ENCODE peak calls at places on chromosomes 11 and 22, in six cellular contexts. One of them, this sample, is unnamed.

GRCh38 chr11:76030286-76030685 is 176.0 kb downstream of the WNT11 start:
- DNase-seq in HCT116: no peak
- DNase-seq in stomach: no peak
- DNase-seq in endothelial cell of umbilical vein: peak; percentile 96
- DNase-seq in GM12878: no peak
- DNase-seq in transverse colon: no peak
- DNase-seq in this sample: no peak

GRCh38 chr11:86184728-86185127 is 59.8 kb upstream of the EED start:
- DNase-seq in HCT116: no peak
- DNase-seq in stomach: no peak
- DNase-seq in endothelial cell of umbilical vein: no peak
- DNase-seq in GM12878: no peak
- DNase-seq in transverse colon: no peak
- DNase-seq in this sample: no peak

GRCh38 chr11:69212121-69213110 is 56.7 kb downstream of the SMIM38 start:
- DNase-seq in HCT116: no peak
- DNase-seq in stomach: peak; percentile 17
- DNase-seq in endothelial cell of umbilical vein: no peak
- DNase-seq in GM12878: no peak
- DNase-seq in transverse colon: no peak
- DNase-seq in this sample: no peak

GRCh38 chr11:132367293-132367692 is 996.9 kb downstream of the NTM start:
- DNase-seq in HCT116: no peak
- DNase-seq in stomach: no peak
- DNase-seq in endothelial cell of umbilical vein: no peak
- DNase-seq in GM12878: no peak
- DNase-seq in transverse colon: no peak
- DNase-seq in this sample: no peak

GRCh38 chr11:123316003-123316402 is 114.1 kb upstream of the GRAMD1B start:
- DNase-seq in HCT116: no peak
- DNase-seq in stomach: no peak
- DNase-seq in endothelial cell of umbilical vein: no peak
- DNase-seq in GM12878: no peak
- DNase-seq in transverse colon: no peak
- DNase-seq in this sample: no peak

GRCh38 chr11:72890881-72891280 is 76.7 kb downstream of the ATG16L2 start:
- DNase-seq in HCT116: no peak
- DNase-seq in stomach: no peak
- DNase-seq in endothelial cell of umbilical vein: no peak
- DNase-seq in GM12878: no peak
- DNase-seq in transverse colon: no peak
- DNase-seq in this sample: no peak

GRCh38 chr11:129710423-129710822 is 105.2 kb upstream of the TMEM45B start:
- DNase-seq in HCT116: no peak
- DNase-seq in stomach: no peak
- DNase-seq in endothelial cell of umbilical vein: no peak
- DNase-seq in GM12878: no peak
- DNase-seq in transverse colon: no peak
- DNase-seq in this sample: peak; percentile 41

GRCh38 chr22:20437253-20438065 is at the start of gene SCARF2:
- DNase-seq in HCT116: no peak
- DNase-seq in stomach: no peak
- DNase-seq in endothelial cell of umbilical vein: peak; percentile 52
- DNase-seq in GM12878: no peak
- DNase-seq in transverse colon: peak; percentile 37
- DNase-seq in this sample: peak; percentile 75

GRCh38 chr11:117094776-117095175 is 3.5 kb downstream of the SIK3 start:
- DNase-seq in HCT116: no peak
- DNase-seq in stomach: no peak
- DNase-seq in endothelial cell of umbilical vein: no peak
- DNase-seq in GM12878: no peak
- DNase-seq in transverse colon: no peak
- DNase-seq in this sample: no peak

GRCh38 chr22:26194877-26195276 is 25.6 kb downstream of the SEZ6L start:
- DNase-seq in HCT116: no peak
- DNase-seq in stomach: no peak
- DNase-seq in endothelial cell of umbilical vein: no peak
- DNase-seq in GM12878: no peak
- DNase-seq in transverse colon: no peak
- DNase-seq in this sample: no peak

GRCh38 chr22:49292909-49293308 is 534.8 kb downstream of the BRD1 start:
- DNase-seq in HCT116: no peak
- DNase-seq in stomach: no peak
- DNase-seq in endothelial cell of umbilical vein: no peak
- DNase-seq in GM12878: no peak
- DNase-seq in transverse colon: no peak
- DNase-seq in this sample: no peak

GRCh38 chr11:105802390-105802789 is 192.5 kb downstream of the GRIA4 start:
- DNase-seq in HCT116: no peak
- DNase-seq in stomach: no peak
- DNase-seq in endothelial cell of umbilical vein: no peak
- DNase-seq in GM12878: no peak
- DNase-seq in transverse colon: no peak
- DNase-seq in this sample: no peak

DNA sequence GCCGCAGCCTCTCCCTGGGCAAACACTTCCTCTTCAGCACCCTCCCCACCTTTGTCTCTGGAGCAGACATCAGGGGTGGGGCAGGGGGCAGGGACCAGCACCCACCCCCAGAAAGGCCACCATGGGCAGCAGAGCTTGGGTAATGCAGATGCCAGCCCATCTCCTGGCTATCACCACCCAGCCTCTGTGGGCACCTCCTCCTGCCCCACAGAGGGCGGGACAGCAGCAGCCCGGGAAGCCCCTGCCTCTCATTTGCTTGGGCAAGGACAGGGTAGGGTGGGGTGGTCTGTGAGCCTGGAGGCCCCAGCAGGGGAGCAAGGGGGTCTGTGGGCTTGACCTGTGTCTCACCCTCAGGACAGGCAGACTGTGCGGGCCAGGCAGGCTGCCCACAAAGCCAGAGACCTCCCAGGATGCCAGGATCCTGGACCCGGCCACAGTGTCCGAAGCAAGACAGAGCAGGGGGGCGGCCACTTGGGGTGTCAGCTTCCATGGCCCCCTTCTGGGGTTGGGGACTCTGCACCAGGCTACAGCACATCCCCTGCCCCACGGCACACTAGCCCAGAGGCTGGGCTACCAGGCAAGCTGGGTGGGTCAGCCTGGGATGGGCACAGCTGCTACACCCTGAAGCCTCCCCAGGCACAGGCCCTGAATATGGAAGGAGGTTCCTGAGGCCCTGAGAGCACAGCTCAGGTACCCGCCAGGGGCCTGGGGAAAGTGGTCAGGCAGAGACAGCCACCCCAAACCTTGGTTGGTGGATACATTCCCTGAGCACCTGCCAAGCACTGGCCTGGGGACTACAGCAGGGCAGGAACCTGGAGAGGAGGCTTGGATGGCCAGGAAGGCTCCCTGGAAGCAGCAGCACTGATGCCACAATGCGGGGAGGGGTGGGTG is 4.5 kb downstream of the RNH1 start:
- DNase-seq in HCT116: no peak
- DNase-seq in stomach: no peak
- DNase-seq in endothelial cell of umbilical vein: no peak
- DNase-seq in GM12878: no peak
- DNase-seq in transverse colon: no peak
- DNase-seq in this sample: no peak
- H3K4me1 ChIP-seq in HCT116: peaks cover 6% of the 10 kb centered on the region
- H3K4me1 ChIP-seq in stomach: peaks cover 51% of the 10 kb centered on the region
- H3K4me1 ChIP-seq in endothelial cell of umbilical vein: peaks cover 24% of the 10 kb centered on the region
- H3K4me1 ChIP-seq in GM12878: peaks cover 23% of the 10 kb centered on the region
- H3K4me1 ChIP-seq in transverse colon: peaks cover 42% of the 10 kb centered on the region
- H3K4me1 ChIP-seq in this sample: peaks cover 41% of the 10 kb centered on the region

GRCh38 chr11:5366856-5367255 is 15.5 kb downstream of the OR51B6 start:
- DNase-seq in HCT116: no peak
- DNase-seq in stomach: no peak
- DNase-seq in endothelial cell of umbilical vein: no peak
- DNase-seq in GM12878: no peak
- DNase-seq in transverse colon: no peak
- DNase-seq in this sample: no peak

GRCh38 chr11:5369793-5370192 is 13.8 kb upstream of the OR51M1 start:
- DNase-seq in HCT116: no peak
- DNase-seq in stomach: no peak
- DNase-seq in endothelial cell of umbilical vein: peak; percentile 66
- DNase-seq in GM12878: no peak
- DNase-seq in transverse colon: no peak
- DNase-seq in this sample: no peak

GRCh38 chr11:5368502-5369043 is 15.0 kb upstream of the OR51M1 start:
- DNase-seq in HCT116: no peak
- DNase-seq in stomach: no peak
- DNase-seq in endothelial cell of umbilical vein: no peak
- DNase-seq in GM12878: no peak
- DNase-seq in transverse colon: no peak
- DNase-seq in this sample: no peak

GRCh38 chr11:5364214-5364613 is 12.9 kb downstream of the OR51B6 start:
- DNase-seq in HCT116: no peak
- DNase-seq in stomach: no peak
- DNase-seq in endothelial cell of umbilical vein: peak; percentile 43
- DNase-seq in GM12878: no peak
- DNase-seq in transverse colon: no peak
- DNase-seq in this sample: no peak

GRCh38 chr11:5367461-5368074 is 16.0 kb upstream of the OR51M1 start:
- DNase-seq in HCT116: no peak
- DNase-seq in stomach: no peak
- DNase-seq in endothelial cell of umbilical vein: peak; percentile 92
- DNase-seq in GM12878: no peak
- DNase-seq in transverse colon: no peak
- DNase-seq in this sample: no peak
- TF ChIP-seq POLR2AphosphoS5 in HCT116: no peak
- TF ChIP-seq POLR2AphosphoS5 in stomach: no peak
- TF ChIP-seq POLR2AphosphoS5 in endothelial cell of umbilical vein: peak; percentile 26
- TF ChIP-seq POLR2AphosphoS5 in GM12878: no peak
- TF ChIP-seq POLR2AphosphoS5 in transverse colon: no peak
- TF ChIP-seq POLR2AphosphoS5 in this sample: no peak

DNA sequence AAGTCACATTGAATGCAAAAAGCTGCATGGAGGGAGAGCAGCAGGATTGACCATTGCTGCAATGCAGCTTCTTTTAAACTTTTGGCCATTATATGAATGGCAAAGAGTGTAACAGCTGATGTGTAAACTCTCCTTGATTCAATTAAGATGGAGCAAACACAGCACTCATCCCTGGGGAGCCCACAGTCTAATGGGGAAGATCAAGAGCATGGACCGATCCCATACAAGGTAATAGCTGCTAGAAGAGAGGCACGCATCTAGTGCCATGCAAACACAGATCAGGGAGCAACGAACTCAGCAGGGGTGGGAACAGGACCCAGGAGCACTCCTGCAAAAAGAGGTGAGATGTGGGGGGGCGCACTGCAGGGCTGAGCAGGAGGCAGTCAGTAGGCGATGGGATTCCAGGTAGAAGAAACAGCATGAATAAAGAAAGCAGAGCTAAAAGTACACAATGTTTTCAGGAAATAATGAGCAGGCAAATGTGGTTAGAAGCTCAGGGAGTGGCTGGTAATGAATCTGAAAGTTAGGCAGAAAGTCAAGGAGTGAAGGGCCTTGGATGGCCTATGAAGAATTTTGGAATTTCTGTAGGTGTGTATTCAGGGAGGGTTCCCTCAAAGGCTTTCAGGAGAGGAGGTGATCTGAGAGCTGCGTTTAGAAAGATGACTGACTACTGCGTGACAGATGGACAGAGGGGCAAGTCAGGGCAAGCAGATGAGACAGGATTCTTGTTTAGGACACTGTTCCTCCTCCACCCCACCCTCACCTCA is 17.2 kb upstream of the BMAL1 start:
- DNase-seq in HCT116: no peak
- DNase-seq in stomach: no peak
- DNase-seq in endothelial cell of umbilical vein: no peak
- DNase-seq in GM12878: no peak
- DNase-seq in transverse colon: no peak
- DNase-seq in this sample: no peak
- H3K4me1 ChIP-seq in HCT116: peaks cover 21% of the 10 kb centered on the region
- H3K4me1 ChIP-seq in stomach: peaks cover 20% of the 10 kb centered on the region
- H3K4me1 ChIP-seq in endothelial cell of umbilical vein: peaks cover 35% of the 10 kb centered on the region
- H3K4me1 ChIP-seq in GM12878: no peaks in the 10 kb centered on the region
- H3K4me1 ChIP-seq in transverse colon: peaks cover 27% of the 10 kb centered on the region
- H3K4me1 ChIP-seq in this sample: no peaks in the 10 kb centered on the region

DNA sequence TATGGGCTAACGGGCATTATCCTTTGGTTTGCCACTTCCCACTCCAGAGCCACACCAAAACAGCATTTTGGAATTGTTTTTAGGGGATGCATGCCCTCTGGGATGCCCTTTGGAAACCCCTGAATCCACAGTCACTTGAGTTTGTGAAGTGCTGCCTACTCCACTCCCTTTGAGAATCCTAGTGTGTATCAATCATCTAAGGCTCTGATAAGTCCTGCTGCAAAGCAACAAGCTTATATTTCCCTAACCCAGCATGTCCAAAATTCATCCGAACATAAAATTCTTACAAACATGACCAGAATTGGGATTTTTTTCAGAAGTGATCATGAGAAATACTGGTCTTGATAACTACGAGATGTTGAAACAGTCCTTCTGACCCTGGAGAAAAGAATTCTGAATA is 387.9 kb downstream of the MN1 start:
- DNase-seq in HCT116: no peak
- DNase-seq in stomach: no peak
- DNase-seq in endothelial cell of umbilical vein: no peak
- DNase-seq in GM12878: no peak
- DNase-seq in transverse colon: no peak
- DNase-seq in this sample: no peak
- TF ChIP-seq POLR2AphosphoS5 in HCT116: no peak
- TF ChIP-seq POLR2AphosphoS5 in stomach: no peak
- TF ChIP-seq POLR2AphosphoS5 in endothelial cell of umbilical vein: no peak
- TF ChIP-seq POLR2AphosphoS5 in GM12878: no peak
- TF ChIP-seq POLR2AphosphoS5 in transverse colon: no peak
- TF ChIP-seq POLR2AphosphoS5 in this sample: no peak

GRCh38 chr11:67627394-67627787 is 2.3 kb downstream of the NUDT8 start:
- DNase-seq in HCT116: no peak
- DNase-seq in stomach: no peak
- DNase-seq in endothelial cell of umbilical vein: no peak
- DNase-seq in GM12878: no peak
- DNase-seq in transverse colon: no peak
- DNase-seq in this sample: peak; percentile 70
- H3K4me1 ChIP-seq in HCT116: peaks cover 5% of the 10 kb centered on the region
- H3K4me1 ChIP-seq in stomach: peaks cover 34% of the 10 kb centered on the region
- H3K4me1 ChIP-seq in endothelial cell of umbilical vein: peaks cover 4% of the 10 kb centered on the region
- H3K4me1 ChIP-seq in GM12878: peaks cover 15% of the 10 kb centered on the region
- H3K4me1 ChIP-seq in transverse colon: peaks cover 27% of the 10 kb centered on the region
- H3K4me1 ChIP-seq in this sample: peaks cover 13% of the 10 kb centered on the region

This sample was measured in spleen.